ENCODE peak calls at places on chromosomes 6 and 20, in six cellular contexts. J, T, C, P, Y and D are unnamed samples.

GRCh38 chr6:32369678-32370077 is 2.0 kb downstream of the TSBP1 start:
- ATAC-seq in J (no peak), T (no peak), C (no peak), P (no peak), Y (no peak), D (no peak)

GRCh38 chr20:18007534-18008292 is 38.9 kb downstream of the MGME1 start:
- ATAC-seq in J (no peak), T (peak), C (no peak), P (no peak), Y (peak), D (peak)

GRCh38 chr20:55774628-55775027 is 230.7 kb downstream of the CBLN4 start:
- ATAC-seq in J (no peak), T (no peak), C (no peak), P (no peak), Y (no peak), D (no peak)

GRCh38 chr20:38170219-38170902 is 5.3 kb upstream of the TGM2 start:
- ATAC-seq in J (no peak), T (no peak), C (no peak), P (no peak), Y (no peak), D (no peak)

GRCh38 chr6:8939615-8940014 is 504.3 kb upstream of the SLC35B3 start:
- ATAC-seq in J (no peak), T (no peak), C (no peak), P (no peak), Y (no peak), D (no peak)

GRCh38 chr6:109496036-109496761 is 13.2 kb upstream of the ZBTB24 start:
- ATAC-seq in J (no peak), T (no peak), C (no peak), P (no peak), Y (peak), D (no peak)

GRCh38 chr6:143652840-143653239 is 24.9 kb upstream of the PHACTR2 start:
- ATAC-seq in J (no peak), T (no peak), C (no peak), P (no peak), Y (no peak), D (peak)

GRCh38 chr6:33746651-33747100 is at the start of gene IP6K3:
- ATAC-seq in J (no peak), T (peak), C (no peak), P (no peak), Y (peak), D (no peak)

GRCh38 chr6:37525460-37526357 is 26.0 kb upstream of the CCDC167 start:
- ATAC-seq in J (no peak), T (no peak), C (no peak), P (no peak), Y (no peak), D (no peak)

GRCh38 chr6:70216767-70217166 is 86.1 kb downstream of the COL9A1 start:
- ATAC-seq in J (no peak), T (no peak), C (no peak), P (no peak), Y (no peak), D (no peak)

GRCh38 chr6:41884957-41885356 is 10.2 kb downstream of the USP49 start:
- ATAC-seq in J (no peak), T (no peak), C (no peak), P (no peak), Y (no peak), D (no peak)